ENCODE peak calls at places on chromosome 12, in five cellular contexts. G is lung; Y is A549; L is cardiac muscle cell; N is CD8-positive, alpha-beta memory T cell. T is an unnamed sample.

GRCh38 chr12:124734224-124734788 is 129.4 kb downstream of the SCARB1 start:
- DNase-seq in G (peak; percentile 49), Y (no peak), L (no peak), N (no peak), T (no peak)

GRCh38 chr12:26434299-26434915 is 239.0 kb downstream of the SSPN start:
- DNase-seq in G (no peak), Y (peak; percentile 57), L (peak; percentile 72), N (no peak), T (no peak)

GRCh38 chr12:130456375-130457199 is 118.9 kb downstream of the PIWIL1 start:
- DNase-seq in G (no peak), Y (no peak), L (no peak), N (no peak), T (no peak)

GRCh38 chr12:101372431-101372830 is 35.1 kb downstream of the ARL1 start:
- DNase-seq in G (no peak), Y (no peak), L (no peak), N (no peak), T (no peak)

GRCh38 chr12:112239020-112239419 is 113.7 kb downstream of the TRAFD1 start:
- DNase-seq in G (no peak), Y (no peak), L (no peak), N (no peak), T (no peak)

GRCh38 chr12:60494249-60494648 is 898.4 kb downstream of the SLC16A7 start:
- DNase-seq in G (no peak), Y (peak; percentile 3), L (peak; percentile 53), N (no peak), T (no peak)

GRCh38 chr12:41932470-41932991 is 212.1 kb downstream of the GXYLT1 start:
- DNase-seq in G (peak; percentile 46), Y (no peak), L (peak; percentile 62), N (no peak), T (no peak)

GRCh38 chr12:14635776-14636175 is 60.6 kb downstream of the GUCY2C start:
- DNase-seq in G (no peak), Y (no peak), L (no peak), N (no peak), T (no peak)

GRCh38 chr12:103868215-103868614 is 27.2 kb upstream of the NT5DC3 start:
- DNase-seq in G (no peak), Y (no peak), L (no peak), N (no peak), T (no peak)

GRCh38 chr12:104546575-104546974 is 89.8 kb downstream of the CHST11 start:
- DNase-seq in G (peak; percentile 33), Y (no peak), L (no peak), N (no peak), T (peak; percentile 18)

GRCh38 chr12:93609281-93610192 is 37.1 kb downstream of the SOCS2 start:
- DNase-seq in G (no peak), Y (no peak), L (no peak), N (no peak), T (no peak)

GRCh38 chr12:4518106-4518728 is 20.5 kb upstream of the RAD51AP1 start:
- DNase-seq in G (no peak), Y (no peak), L (peak; percentile 56), N (no peak), T (peak; percentile 12)
- H3K27ac ChIP-seq in G (no peak overlapping the region), Y (no peak overlapping the region), L (no peak overlapping the region), N (no peak overlapping the region), T (no peak overlapping the region)

GRCh38 chr12:120225200-120225558 is 24.3 kb upstream of the RPLP0 start:
- DNase-seq in G (no peak), Y (no peak), L (no peak), N (no peak), T (no peak)
- H3K27ac ChIP-seq in G (peak overlapping the region; percentile 38), Y (peak overlapping the region; percentile 67), L (peak overlapping the region; percentile 42), N (peak overlapping the region; percentile 50), T (peak overlapping the region; percentile 99)

GRCh38 chr12:108815875-108816594 is 41.3 kb downstream of the SSH1 start:
- DNase-seq in G (no peak), Y (no peak), L (no peak), N (no peak), T (peak; percentile 85)
- H3K27ac ChIP-seq in G (peak overlapping the region; percentile 51), Y (peak overlapping the region; percentile 32), L (no peak overlapping the region), N (no peak overlapping the region), T (peak overlapping the region; percentile 97)

GRCh38 chr12:91404362-91404899 is 221.8 kb upstream of the DCN start:
- DNase-seq in G (no peak), Y (no peak), L (no peak), N (no peak), T (no peak)
- H3K27ac ChIP-seq in G (no peak overlapping the region), Y (no peak overlapping the region), L (no peak overlapping the region), N (no peak overlapping the region), T (no peak overlapping the region)

GRCh38 chr12:823043-823698 is 70.8 kb downstream of the WNK1 start:
- DNase-seq in G (no peak), Y (no peak), L (no peak), N (no peak), T (no peak)
- H3K27ac ChIP-seq in G (no peak overlapping the region), Y (no peak overlapping the region), L (no peak overlapping the region), N (no peak overlapping the region), T (no peak overlapping the region)

GRCh38 chr12:751828-752672 is at the start of gene WNK1:
- DNase-seq in G (peak; percentile 97), Y (peak; percentile 99), L (peak; percentile 99), N (peak; percentile 97), T (peak; percentile 95)

GRCh38 chr12:754871-755562 is 2.6 kb downstream of the WNK1 start:
- DNase-seq in G (no peak), Y (peak; percentile 84), L (peak; percentile 66), N (no peak), T (no peak)

GRCh38 chr12:754238-754816 is 1.9 kb downstream of the WNK1 start:
- DNase-seq in G (no peak), Y (no peak), L (peak; percentile 17), N (no peak), T (no peak)

GRCh38 chr12:752673-753400 is 458 bp downstream of the WNK1 start:
- DNase-seq in G (peak; percentile 54), Y (no peak), L (peak; percentile 59), N (peak; percentile 36), T (no peak)

GRCh38 chr12:753401-754237 is 1.2 kb downstream of the WNK1 start:
- DNase-seq in G (peak; percentile 54), Y (no peak), L (peak; percentile 32), N (peak; percentile 38), T (no peak)
- H3K27ac ChIP-seq in G (peak overlapping the region; percentile 92), Y (peak overlapping the region; percentile 94), L (peak overlapping the region; percentile 92), N (peak overlapping the region; percentile 57), T (peak overlapping the region; percentile 88)

GRCh38 chr12:132746621-132747020 is 15.0 kb downstream of the ANKLE2 start:
- DNase-seq in G (no peak), Y (no peak), L (no peak), N (no peak), T (no peak)
- H3K27ac ChIP-seq in G (no peak overlapping the region), Y (no peak overlapping the region), L (no peak overlapping the region), N (no peak overlapping the region), T (no peak overlapping the region)

GRCh38 chr12:5329118-5329517 is 102.8 kb upstream of the NTF3 start:
- DNase-seq in G (no peak), Y (no peak), L (no peak), N (no peak), T (no peak)

GRCh38 chr12:5328669-5329068 is 103.2 kb upstream of the NTF3 start:
- DNase-seq in G (no peak), Y (no peak), L (no peak), N (no peak), T (no peak)

GRCh38 chr12:5333096-5333495 is 98.8 kb upstream of the NTF3 start:
- DNase-seq in G (no peak), Y (no peak), L (no peak), N (no peak), T (no peak)

GRCh38 chr12:5335059-5335458 is 96.8 kb upstream of the NTF3 start:
- DNase-seq in G (no peak), Y (no peak), L (no peak), N (no peak), T (peak; percentile 34)

GRCh38 chr12:5332521-5332920 is 99.4 kb upstream of the NTF3 start:
- DNase-seq in G (no peak), Y (no peak), L (no peak), N (no peak), T (no peak)
- H3K27ac ChIP-seq in G (no peak overlapping the region), Y (no peak overlapping the region), L (no peak overlapping the region), N (no peak overlapping the region), T (no peak overlapping the region)

DNA sequence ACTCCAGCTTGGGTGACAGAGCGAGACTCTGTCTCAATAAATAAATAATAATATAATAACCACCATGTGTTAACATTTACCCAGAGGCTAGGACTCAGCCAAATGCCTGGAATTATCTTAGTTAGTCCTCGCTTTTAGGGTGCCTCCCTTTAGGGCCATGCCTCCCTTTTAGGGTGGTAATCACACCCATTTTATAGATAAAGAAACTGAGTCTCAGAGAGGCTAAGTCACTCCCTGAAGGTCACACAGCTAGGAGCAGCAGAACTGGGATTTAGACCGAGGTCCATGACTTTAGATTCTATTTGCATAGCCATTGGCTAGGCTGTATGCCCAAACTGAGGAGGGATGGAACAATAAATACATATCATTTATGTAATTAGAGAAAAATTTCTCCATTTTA is 11.4 kb downstream of the TESC start:
- DNase-seq in G (no peak), Y (no peak), L (no peak), N (no peak), T (no peak)
- H3K27ac ChIP-seq in G (no peak overlapping the region), Y (no peak overlapping the region), L (no peak overlapping the region), N (no peak overlapping the region), T (no peak overlapping the region)

T was measured in epithelial cell of prostate.